ENCODE peak calls at places on chromosomes 5 and 9, in six cellular contexts. Z is colonic mucosa, O is foreskin fibroblast, R is heart left ventricle, F is upper lobe of right lung, E is HCT116. T is an unnamed sample.

GRCh38 chr5:74885170-74885569 is 19.0 kb upstream of the FAM169A start:
- DNase-seq in F (no peak), Z (no peak), E (no peak), O (no peak), R (no peak), T (no peak)

GRCh38 chr5:107670927-107671741 is at the start of gene EFNA5:
- DNase-seq in E (peak; percentile 26), Z (peak; percentile 64), O (peak; percentile 76), R (peak; percentile 54), F (peak; percentile 76), T (no peak)

GRCh38 chr9:27491164-27491563 is 32.9 kb upstream of the IFNK start:
- DNase-seq in O (no peak), Z (no peak), F (no peak), E (no peak), R (peak; percentile 27), T (no peak)

GRCh38 chr5:73266309-73266708 is 93.3 kb downstream of the TMEM174 start:
- DNase-seq in O (peak; percentile 45), F (no peak), E (no peak), R (no peak), Z (no peak), T (no peak)

GRCh38 chr5:19880859-19881436 is 107.1 kb downstream of the CDH18 start:
- DNase-seq in R (no peak), F (no peak), Z (no peak), O (no peak), E (no peak), T (no peak)

GRCh38 chr5:54988817-54989216 is 3.4 kb upstream of the ESM1 start:
- DNase-seq in R (no peak), E (no peak), F (no peak), Z (no peak), O (no peak), T (no peak)

GRCh38 chr5:137833463-137833862 is 34.2 kb upstream of the MYOT start:
- DNase-seq in R (no peak), O (peak; percentile 67), E (peak; percentile 92), F (no peak), Z (no peak), T (peak; percentile 15)

GRCh38 chr5:170546257-170546656 is 42.4 kb downstream of the KCNIP1 start:
- DNase-seq in O (no peak), R (peak; percentile 76), Z (no peak), E (no peak), F (no peak), T (no peak)

GRCh38 chr5:350355-350754 is 28.8 kb downstream of the AHRR start:
- DNase-seq in O (no peak), Z (no peak), R (no peak), E (peak; percentile 13), F (no peak), T (no peak)

GRCh38 chr5:170861855-170862766 is at the start of gene RANBP17:
- DNase-seq in F (peak; percentile 86), E (peak; percentile 53), R (peak; percentile 58), Z (peak; percentile 59), O (peak; percentile 92), T (no peak)

GRCh38 chr9:92738661-92739081 is 26.0 kb downstream of the BICD2 start:
- DNase-seq in R (no peak), F (peak; percentile 62), Z (no peak), E (no peak), O (no peak), T (no peak)

GRCh38 chr9:113345165-113345564 is 4.2 kb upstream of the BSPRY start:
- DNase-seq in E (no peak), Z (no peak), O (no peak), R (no peak), F (no peak), T (no peak)

GRCh38 chr5:136374003-136374402 is 8.7 kb upstream of the TRPC7 start:
- DNase-seq in R (no peak), E (no peak), O (peak; percentile 51), F (no peak), Z (no peak), T (peak; percentile 20)

GRCh38 chr5:139745800-139746690 is 49.6 kb upstream of the PSD2 start:
- DNase-seq in Z (peak; percentile 62), F (no peak), O (peak; percentile 82), R (peak; percentile 72), E (peak; percentile 72), T (no peak)

GRCh38 chr5:127351418-127351817 is 60.8 kb downstream of the MEGF10 start:
- DNase-seq in F (no peak), Z (no peak), O (peak; percentile 16), R (no peak), E (no peak), T (no peak)

GRCh38 chr5:74866653-74867162 is 521 bp upstream of the FAM169A start:
- DNase-seq in E (no peak), F (no peak), O (peak; percentile 10), R (no peak), Z (peak; percentile 29), T (no peak)

GRCh38 chr5:77990020-77990419 is 213.9 kb upstream of the TBCA start:
- DNase-seq in R (no peak), Z (no peak), O (no peak), F (no peak), E (no peak), T (no peak)

GRCh38 chr9:34985311-34985899 is 4.1 kb upstream of the DNAJB5 start:
- DNase-seq in O (peak; percentile 77), Z (peak; percentile 70), E (peak; percentile 59), R (peak; percentile 59), F (no peak), T (peak; percentile 50)

GRCh38 chr9:130740218-130741023 is 46.8 kb downstream of the EXOSC2 start:
- DNase-seq in Z (no peak), R (no peak), F (no peak), O (no peak), E (no peak), T (no peak)

GRCh38 chr9:126983767-126984166 is 69.2 kb downstream of the RALGPS1 start:
- DNase-seq in F (no peak), E (no peak), O (no peak), R (no peak), Z (no peak), T (no peak)

GRCh38 chr9:123742009-123742767 is 187.7 kb downstream of the DENND1A start:
- DNase-seq in Z (no peak), R (peak; percentile 48), F (no peak), E (no peak), O (no peak), T (no peak)

GRCh38 chr5:17411436-17411835 is 86.6 kb upstream of the TAF11L2 start:
- DNase-seq in O (peak; percentile 1), R (no peak), Z (no peak), F (no peak), E (no peak), T (no peak)

GRCh38 chr9:95385521-95385920 is 68.0 kb upstream of the FANCC start:
- DNase-seq in E (no peak), O (no peak), R (no peak), Z (no peak), F (no peak), T (no peak)

GRCh38 chr9:85741112-85741874 is 461 bp downstream of the AGTPBP1 start:
- DNase-seq in Z (peak; percentile 51), O (no peak), E (no peak), F (peak; percentile 81), R (peak; percentile 55), T (no peak)

GRCh38 chr5:120564013-120564412 is 99.9 kb downstream of the PRR16 start:
- DNase-seq in Z (no peak), R (no peak), E (no peak), F (no peak), O (no peak), T (no peak)

GRCh38 chr5:159503236-159503635 is 172.9 kb upstream of the IL12B start:
- DNase-seq in E (no peak), F (no peak), O (no peak), R (no peak), Z (no peak), T (no peak)

GRCh38 chr9:87309236-87309635 is 188.4 kb upstream of the DAPK1 start:
- DNase-seq in R (no peak), F (no peak), O (no peak), E (no peak), Z (no peak), T (no peak)

DNA sequence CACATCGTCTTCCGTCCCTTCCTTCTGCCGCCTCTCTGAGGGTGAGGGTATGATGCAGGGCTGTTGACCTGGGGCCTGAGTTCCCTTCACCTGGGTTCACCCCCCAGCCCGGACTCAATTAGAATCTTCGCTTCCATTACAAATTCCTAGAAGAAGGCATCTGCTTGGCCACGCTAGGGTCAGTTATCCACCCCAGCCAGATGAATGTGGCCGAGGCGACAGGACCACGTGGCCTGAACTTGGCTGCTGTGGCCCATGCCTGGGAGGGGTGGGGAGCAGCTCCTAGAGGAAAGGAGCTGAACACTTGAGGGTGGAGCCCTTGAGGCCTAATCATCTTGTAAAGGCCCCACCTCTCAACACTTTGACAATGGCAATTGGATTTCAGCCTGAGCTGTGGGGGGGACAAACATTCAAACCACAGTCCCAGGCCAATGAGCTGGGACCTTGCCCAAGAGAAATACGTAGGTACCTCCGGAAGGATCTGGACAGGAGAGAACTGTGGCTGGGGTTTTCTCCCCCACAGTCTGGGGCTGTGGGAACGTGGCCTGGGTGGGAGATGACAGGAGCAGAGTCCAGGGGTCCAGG is 90.6 kb upstream of the ADAMTS2 start:
- DNase-seq in E (no peak), O (no peak), Z (no peak), R (no peak), F (peak; percentile 43), T (no peak)
- TF ChIP-seq CTCF in E (no peak), O (no peak), Z (no peak), R (no peak), F (no peak), T (no peak)

GRCh38 chr9:21854119-21854518 is 51.7 kb downstream of the MTAP start:
- DNase-seq in E (no peak), Z (no peak), F (no peak), R (no peak), O (no peak), T (no peak)
- H3K4me3 ChIP-seq in E (no peak overlapping the region), Z (no peak overlapping the region), F (no peak overlapping the region), R (no peak overlapping the region), O (no peak overlapping the region), T (no peak overlapping the region)

GRCh38 chr5:149125386-149125891 is 15.9 kb upstream of the ABLIM3 start:
- DNase-seq in F (no peak), Z (no peak), O (no peak), R (no peak), E (no peak), T (no peak)
- TF ChIP-seq CTCF in F (no peak), Z (no peak), O (peak; percentile 16), R (peak; percentile 26), E (peak; percentile 34), T (peak; percentile 37)

DNA sequence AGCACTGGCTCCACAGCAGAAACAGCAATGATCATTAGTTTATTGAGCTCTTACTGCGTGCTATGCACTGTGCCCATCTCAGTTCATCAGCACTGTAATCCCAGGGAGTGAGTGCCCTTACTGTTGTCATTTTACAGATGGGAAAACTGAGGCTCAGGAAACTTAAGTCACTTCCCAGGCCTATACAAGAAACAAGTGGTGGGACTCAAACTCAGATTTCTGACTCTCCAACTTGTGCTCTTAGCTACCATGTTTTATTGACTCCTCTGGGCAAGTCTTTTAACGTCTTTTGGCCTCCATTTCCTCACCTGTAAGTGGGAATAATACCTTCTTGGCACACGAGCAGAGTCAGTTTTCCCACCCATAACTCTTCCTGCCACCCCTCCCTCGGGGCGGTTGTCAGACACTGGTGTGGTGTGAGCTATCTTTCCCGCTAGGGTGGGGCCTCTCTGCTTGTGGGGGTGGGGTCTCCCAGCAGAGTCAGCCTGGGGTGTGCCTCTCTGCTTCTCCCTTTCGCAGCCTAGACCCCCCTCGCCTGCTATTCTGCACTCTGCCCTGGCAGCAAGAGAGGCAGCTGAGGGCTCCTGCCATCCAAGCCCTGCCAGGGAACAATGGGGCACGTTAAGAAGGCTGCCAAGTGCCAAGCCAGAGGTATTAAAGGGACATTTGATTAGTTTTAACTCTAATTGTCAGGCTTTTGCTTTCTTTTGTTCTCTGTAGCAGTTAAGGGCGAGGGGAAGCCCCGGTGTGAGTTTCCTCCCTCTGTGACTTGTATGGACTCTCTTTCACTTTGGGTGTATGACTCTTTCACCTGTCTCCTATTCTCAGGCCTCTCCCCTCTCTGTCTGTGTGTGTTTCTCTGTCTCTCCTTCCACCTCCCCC is 12.1 kb downstream of the GALNT10 start:
- DNase-seq in O (no peak), E (no peak), R (peak; percentile 45), Z (no peak), F (no peak), T (no peak)
- H3K4me3 ChIP-seq in O (no peak overlapping the region), E (no peak overlapping the region), R (no peak overlapping the region), Z (no peak overlapping the region), F (no peak overlapping the region), T (no peak overlapping the region)

T was measured in HFF-Myc.